ENCODE peak calls at places on chromosomes 16 and 17, in six cellular contexts. G is endothelial cell of umbilical vein, K is HCT116, J is H1, X is GM23338, A is K562. C is an unnamed sample.

GRCh38 chr16:55710466-55710865 is 54.7 kb downstream of the SLC6A2 start:
- DNase-seq in J (no peak), K (no peak), G (no peak), X (peak), A (no peak), C (no peak)

GRCh38 chr17:56596741-56597494 is 3.4 kb downstream of the NOG start:
- DNase-seq in G (no peak), K (no peak), J (no peak), A (no peak), X (peak), C (no peak)

GRCh38 chr17:2067048-2067452 is 12.1 kb downstream of the HIC1 start:
- DNase-seq in X (no peak), A (no peak), J (no peak), G (no peak), K (no peak), C (no peak)

GRCh38 chr16:89023151-89023551 is 46.1 kb upstream of the CBFA2T3 start:
- DNase-seq in A (no peak), K (no peak), G (no peak), X (no peak), J (no peak), C (no peak)

GRCh38 chr16:66020642-66021041 is 345.8 kb upstream of the CDH5 start:
- DNase-seq in A (no peak), G (no peak), K (no peak), J (no peak), X (no peak), C (no peak)

GRCh38 chr17:2799653-2800052 is 3.4 kb downstream of the RAP1GAP2 start:
- DNase-seq in K (no peak), A (no peak), J (no peak), X (no peak), G (no peak), C (no peak)

GRCh38 chr16:88442811-88443576 is 10.1 kb upstream of the ZFPM1 start:
- DNase-seq in K (peak), A (peak), J (no peak), X (peak), G (peak), C (no peak)

GRCh38 chr17:69857412-69857835 is 217.6 kb upstream of the KCNJ16 start:
- DNase-seq in A (peak), X (no peak), G (peak), K (peak), J (no peak), C (no peak)

GRCh38 chr16:65667013-65667578 is 545.2 kb upstream of the CDH11 start:
- DNase-seq in X (peak), A (peak), J (no peak), K (no peak), G (no peak), C (no peak)

GRCh38 chr17:15432807-15433547 is 34.4 kb downstream of the CDRT4 start:
- DNase-seq in X (no peak), G (no peak), K (no peak), A (no peak), J (no peak), C (no peak)

GRCh38 chr16:67269766-67270165 is 9.6 kb upstream of the PLEKHG4 start:
- DNase-seq in X (peak), G (peak), A (peak), K (no peak), J (no peak), C (no peak)

GRCh38 chr17:29777663-29778062 is 152.4 kb downstream of the SSH2 start:
- DNase-seq in K (no peak), A (no peak), X (no peak), G (no peak), J (no peak), C (no peak)

GRCh38 chr17:12178644-12179330 is 158.1 kb downstream of the MAP2K4 start:
- DNase-seq in G (no peak), J (no peak), K (no peak), A (no peak), X (no peak), C (no peak)

GRCh38 chr16:71369494-71369893 is 11.0 kb downstream of the CALB2 start:
- DNase-seq in K (no peak), G (no peak), X (no peak), J (no peak), A (no peak), C (no peak)

GRCh38 chr16:11497329-11497805 is 89.4 kb downstream of the LITAF start:
- DNase-seq in J (no peak), G (peak), K (peak), X (peak), A (no peak), C (no peak)

GRCh38 chr16:84881702-84882521 is 62.1 kb downstream of the CRISPLD2 start:
- DNase-seq in K (no peak), A (peak), G (peak), J (no peak), X (no peak), C (no peak)

GRCh38 chr17:17147821-17148220 is 58.3 kb downstream of the PLD6 start:
- DNase-seq in A (no peak), K (no peak), X (no peak), G (no peak), J (no peak), C (no peak)

GRCh38 chr16:56029026-56029425 is 153.9 kb upstream of the CES5A start:
- DNase-seq in K (no peak), A (no peak), X (peak), G (no peak), J (no peak), C (no peak)

GRCh38 chr17:29546834-29547233 is 20.0 kb downstream of the ABHD15 start:
- DNase-seq in K (no peak), J (no peak), X (no peak), G (no peak), A (no peak), C (no peak)

GRCh38 chr17:59010026-59010425 is 96.7 kb downstream of the TRIM37 start:
- DNase-seq in A (no peak), G (no peak), K (no peak), X (no peak), J (no peak), C (no peak)

GRCh38 chr17:39951924-39952664 is 10.7 kb upstream of the GSDMA start:
- DNase-seq in A (no peak), X (no peak), G (no peak), J (no peak), K (no peak), C (no peak)

GRCh38 chr16:86991679-86992078 is 325.5 kb downstream of the C16orf95 start:
- DNase-seq in K (no peak), G (no peak), J (no peak), X (no peak), A (no peak), C (no peak)

GRCh38 chr17:79537686-79538085 is 73.2 kb downstream of the RBFOX3 start:
- DNase-seq in X (no peak), G (no peak), A (no peak), K (no peak), J (no peak), C (no peak)

GRCh38 chr16:88475037-88475436 is 22.0 kb downstream of the ZFPM1 start:
- DNase-seq in X (no peak), J (no peak), A (no peak), K (no peak), G (no peak), C (no peak)

GRCh38 chr17:77772461-77772897 is 186.0 kb upstream of the TNRC6C start:
- DNase-seq in G (peak), K (peak), A (peak), J (peak), X (peak), C (no peak)

GRCh38 chr17:20103454-20104448 is 94.6 kb downstream of the SPECC1 start:
- DNase-seq in A (no peak), J (no peak), K (no peak), G (no peak), X (no peak), C (no peak)

GRCh38 chr17:8124350-8125195 is 667 bp upstream of the HES7 start:
- DNase-seq in G (peak), A (no peak), X (no peak), J (no peak), K (no peak), C (no peak)

GRCh38 chr17:32007463-32008298 is 498 bp downstream of the LRRC37B start:
- DNase-seq in A (peak), J (peak), G (peak), X (peak), K (no peak), C (no peak)

GRCh38 chr16:28258571-28258970 is 33.8 kb upstream of the SBK1 start:
- DNase-seq in A (no peak), G (no peak), K (no peak), X (peak), J (no peak), C (no peak)

GRCh38 chr16:52546291-52546941 is 527 bp downstream of the TOX3 start:
- DNase-seq in A (no peak), J (no peak), G (no peak), K (no peak), X (peak), C (no peak)

GRCh38 chr16:83994087-83994486 is 26.0 kb downstream of the NECAB2 start:
- DNase-seq in G (no peak), K (peak), A (no peak), X (no peak), J (no peak), C (no peak)

GRCh38 chr16:79800016-79800608 is 199.6 kb upstream of the MAF start:
- DNase-seq in K (no peak), G (no peak), A (no peak), J (no peak), X (no peak), C (no peak)

GRCh38 chr16:85625053-85625452 is 11.9 kb downstream of the GSE1 start:
- DNase-seq in J (no peak), G (no peak), K (no peak), X (no peak), A (no peak), C (no peak)

GRCh38 chr17:40312893-40313659 is 4.1 kb downstream of the RARA start:
- DNase-seq in X (no peak), A (no peak), J (no peak), K (no peak), G (no peak), C (no peak)

GRCh38 chr16:48963306-48963705 is 318.3 kb downstream of the CBLN1 start:
- DNase-seq in G (no peak), A (no peak), J (no peak), X (no peak), K (peak), C (no peak)

GRCh38 chr17:17204041-17204591 is 2.0 kb downstream of the PLD6 start:
- DNase-seq in K (no peak), J (no peak), G (no peak), A (no peak), X (no peak), C (no peak)

GRCh38 chr17:32596666-32597065 is 109.9 kb downstream of the CDK5R1 start:
- DNase-seq in X (no peak), G (no peak), J (no peak), K (no peak), A (no peak), C (no peak)

GRCh38 chr17:68801564-68801963 is 153.6 kb downstream of the ABCA8 start:
- DNase-seq in A (no peak), G (no peak), X (no peak), K (no peak), J (no peak), C (no peak)
- H3K27ac ChIP-seq in A (no peak), G (no peak), X (no peak), K (no peak), J (no peak), C (no peak)

GRCh38 chr17:44198721-44199552 is 747 bp downstream of the ATXN7L3 start:
- DNase-seq in K (no peak), A (peak), X (peak), G (peak), J (no peak), C (no peak)
- TF ChIP-seq POLR2AphosphoS5 in K (peak), A (peak), X (peak), G (peak), J (no peak), C (no peak)

GRCh38 chr16:54283735-54284318 is 2.8 kb downstream of the IRX3 start:
- DNase-seq in K (no peak), X (peak), A (no peak), J (no peak), G (no peak), C (no peak)
- TF ChIP-seq EZH2 in K (no peak), X (peak), A (no peak), J (peak), G (no peak), C (no peak)

DNA sequence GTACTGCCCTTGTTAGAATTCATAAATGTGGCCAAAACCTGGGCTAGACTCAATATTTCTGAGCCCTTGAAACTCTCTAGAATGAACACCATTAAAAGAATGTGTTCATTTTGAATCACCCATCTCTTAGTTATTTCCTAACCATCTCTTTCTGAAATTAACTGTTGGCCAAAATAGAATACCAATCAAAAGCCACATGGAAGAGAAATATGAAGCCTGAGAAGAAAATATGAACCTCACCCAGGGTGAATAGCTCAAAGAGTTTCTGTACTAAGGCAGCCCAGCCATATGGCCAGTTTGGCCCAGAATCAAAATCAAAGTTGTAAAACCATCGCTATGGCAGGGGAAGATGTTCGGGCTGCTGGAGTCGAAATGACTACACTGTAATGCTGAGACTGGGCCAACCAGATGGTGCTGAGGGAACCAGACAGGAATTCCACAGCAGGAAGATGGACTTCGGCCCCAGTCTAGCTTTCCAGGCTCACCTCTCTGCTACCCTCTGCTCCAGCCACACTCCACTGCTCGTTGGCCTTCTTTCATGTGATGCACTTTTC is 154.3 kb upstream of the ZFHX3 start:
- DNase-seq in J (no peak), G (no peak), X (no peak), A (no peak), K (no peak), C (no peak)
- H3K27ac ChIP-seq in J (no peak), G (no peak), X (no peak), A (no peak), K (no peak), C (no peak)

GRCh38 chr16:22317625-22318024 is 20.4 kb downstream of the POLR3E start:
- DNase-seq in K (no peak), G (no peak), J (no peak), X (no peak), A (no peak), C (no peak)
- TF ChIP-seq POLR2AphosphoS5 in K (no peak), G (no peak), J (no peak), X (no peak), A (no peak), C (no peak)

GRCh38 chr17:75526555-75527270 is 1.2 kb downstream of the LLGL2 start:
- DNase-seq in A (no peak), X (peak), K (no peak), G (no peak), J (no peak), C (no peak)
- TF ChIP-seq EZH2 in A (no peak), X (no peak), K (no peak), G (no peak), J (no peak), C (no peak)

GRCh38 chr17:50045154-50045553 is 10.8 kb upstream of the ITGA3 start:
- DNase-seq in G (no peak), A (no peak), K (no peak), X (no peak), J (no peak), C (no peak)

GRCh38 chr17:50044483-50044882 is 11.4 kb upstream of the ITGA3 start:
- DNase-seq in A (no peak), K (no peak), X (no peak), J (no peak), G (no peak), C (no peak)

GRCh38 chr17:50046179-50046578 is 9.7 kb upstream of the ITGA3 start:
- DNase-seq in K (no peak), G (no peak), X (no peak), J (no peak), A (no peak), C (no peak)

GRCh38 chr17:50042211-50042610 is 13.7 kb upstream of the ITGA3 start:
- DNase-seq in G (no peak), A (no peak), K (no peak), X (no peak), J (no peak), C (no peak)

DNA sequence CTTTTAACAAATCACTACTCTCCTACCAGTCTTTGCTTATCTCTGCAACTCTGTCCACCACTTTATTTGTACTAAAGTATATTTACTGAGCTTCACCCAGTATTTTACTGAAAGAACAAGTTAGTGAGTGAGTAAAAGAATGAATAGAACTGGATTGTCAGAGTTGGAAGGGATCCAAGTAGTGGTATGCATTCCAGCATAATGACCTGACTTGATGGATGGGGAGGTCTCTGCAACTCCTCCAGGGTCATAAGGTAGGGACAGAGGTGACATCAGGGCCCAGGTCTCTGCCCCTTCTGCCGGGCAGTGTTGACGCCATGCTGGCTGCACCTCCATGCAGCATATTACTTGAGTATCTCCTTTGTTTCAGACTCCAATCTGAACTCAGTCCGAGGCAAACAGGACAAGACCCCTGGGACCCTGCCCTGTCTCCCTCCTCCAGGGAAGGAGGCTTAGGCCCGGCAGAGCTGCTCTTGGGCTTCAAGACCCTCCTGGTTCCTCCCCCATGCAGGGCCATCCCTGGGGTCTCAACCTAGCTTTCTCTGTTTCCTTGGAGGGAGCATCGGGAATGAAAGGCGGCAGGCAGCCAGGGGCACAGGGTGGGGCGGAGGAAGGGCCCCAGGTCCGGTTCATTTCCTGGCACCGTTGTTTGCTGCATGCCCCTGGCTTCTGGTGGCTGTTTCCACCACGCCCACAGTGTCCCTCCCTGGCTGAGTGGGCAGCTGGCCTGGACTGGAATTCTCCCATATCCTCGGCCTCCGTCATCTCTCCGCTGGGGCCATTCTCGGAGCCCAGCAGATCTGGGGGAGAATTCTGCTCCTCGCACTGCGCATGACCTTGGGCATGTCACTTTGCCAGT is 12.4 kb upstream of the ITGA3 start:
- DNase-seq in X (no peak), G (peak), J (no peak), K (no peak), A (no peak), C (no peak)
- H3K27ac ChIP-seq in X (no peak), G (no peak), J (no peak), K (no peak), A (no peak), C (no peak)

DNA sequence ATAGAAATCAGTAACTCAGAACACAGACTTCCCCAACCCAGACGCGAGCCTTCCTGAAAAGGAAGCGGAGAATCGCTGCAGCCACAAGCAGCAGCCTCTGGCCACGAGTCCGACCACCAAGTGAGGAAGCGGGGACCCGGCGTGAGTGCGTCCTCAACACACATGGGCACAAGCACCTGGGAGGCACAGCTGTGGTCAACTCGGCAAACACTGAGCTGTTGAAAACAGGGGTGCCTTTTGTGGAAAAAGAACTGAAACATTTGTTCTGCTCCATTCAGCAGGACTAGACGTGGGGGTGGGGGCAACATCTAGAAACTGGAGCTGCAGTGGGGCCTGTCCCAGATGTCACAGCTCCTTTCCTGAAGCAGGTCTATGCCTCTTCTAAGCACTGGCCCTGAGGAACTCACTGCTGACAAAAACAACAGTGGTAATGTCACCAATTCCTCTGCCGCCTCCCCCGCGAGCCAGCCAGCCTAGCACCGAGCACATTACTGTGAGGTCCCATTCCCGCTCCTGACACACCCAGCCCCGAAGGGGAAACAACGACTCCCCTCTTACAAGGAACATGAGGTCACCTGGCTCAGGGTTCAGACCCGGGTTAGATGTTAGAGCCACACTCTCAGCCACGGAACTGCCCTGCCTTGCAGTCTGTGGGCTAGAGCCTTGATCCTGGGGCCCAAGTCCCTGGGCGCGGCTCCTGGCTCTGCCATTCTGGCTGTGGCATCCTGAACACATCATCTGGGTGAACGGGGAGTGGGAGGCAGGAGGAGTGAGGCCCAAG is 28.9 kb downstream of the KDM8 start:
- DNase-seq in G (no peak), J (no peak), X (no peak), K (no peak), A (no peak), C (no peak)
- TF ChIP-seq POLR2AphosphoS5 in G (no peak), J (no peak), X (no peak), K (no peak), A (no peak), C (no peak)

DNA sequence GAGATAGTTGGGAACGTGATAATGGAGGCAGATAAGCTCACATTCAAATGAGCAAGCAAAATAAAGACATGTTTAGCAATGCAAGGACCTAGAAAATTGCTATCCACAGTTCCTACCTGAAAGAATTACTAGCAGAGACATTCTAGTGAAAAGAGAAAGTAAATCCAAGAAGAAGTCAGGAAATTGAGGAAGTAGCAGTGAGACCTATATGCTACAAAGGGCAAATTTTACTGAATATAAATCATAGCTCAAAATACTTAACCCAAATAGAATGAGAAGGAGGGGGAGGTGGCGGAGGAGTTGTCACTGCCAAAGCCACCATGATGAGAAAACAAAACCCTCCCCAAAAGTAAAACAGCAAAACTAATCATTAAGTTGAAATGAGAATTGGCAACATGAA is 39.3 kb downstream of the PITPNM3 start:
- DNase-seq in K (no peak), A (no peak), G (peak), X (no peak), J (no peak), C (no peak)
- TF ChIP-seq EZH2 in K (no peak), A (no peak), G (no peak), X (no peak), J (no peak), C (no peak)

C was measured in SK-N-MC.